ENCODE peak calls at places on chromosomes 1 and 21, in nine cellular contexts. T, B, K, R, V, A, X, P and J are unnamed samples.

GRCh38 chr1:34711469-34711868 is 43.4 kb upstream of the GJB5 start:
- DNase-seq in T (no peak), B (no peak), K (no peak), R (no peak), V (no peak), A (no peak), X (no peak), P (no peak), J (no peak)

GRCh38 chr1:247332215-247332900 is 691 bp upstream of the ZNF496 start:
- DNase-seq in T (peak; percentile 60), B (no peak), K (peak; percentile 32), R (peak; percentile 56), V (peak; percentile 68), A (peak; percentile 47), X (peak; percentile 62), P (peak; percentile 61), J (peak; percentile 76)

GRCh38 chr1:8836228-8836627 is 18.8 kb upstream of the RERE start:
- DNase-seq in T (no peak), B (no peak), K (no peak), R (no peak), V (no peak), A (no peak), X (no peak), P (no peak), J (no peak)

GRCh38 chr1:239951518-239952130 is 140.1 kb upstream of the FMN2 start:
- DNase-seq in T (peak; percentile 22), B (no peak), K (no peak), R (peak; percentile 69), V (peak; percentile 24), A (peak; percentile 52), X (peak; percentile 30), P (peak; percentile 71), J (peak; percentile 59)

GRCh38 chr1:176858421-176858916 is 306.0 kb downstream of the ASTN1 start:
- DNase-seq in T (no peak), B (no peak), K (no peak), R (no peak), V (no peak), A (no peak), X (no peak), P (no peak), J (no peak)

GRCh38 chr1:53291574-53291973 is 36.3 kb downstream of the LRP8 start:
- DNase-seq in T (no peak), B (no peak), K (no peak), R (no peak), V (no peak), A (no peak), X (no peak), P (no peak), J (no peak)

GRCh38 chr1:181043025-181043880 is 9.5 kb downstream of the MR1 start:
- DNase-seq in T (no peak), B (no peak), K (no peak), R (no peak), V (no peak), A (no peak), X (no peak), P (peak; percentile 27), J (no peak)

GRCh38 chr1:8439015-8439702 is 121.2 kb downstream of the SLC45A1 start:
- DNase-seq in T (peak; percentile 82), B (no peak), K (no peak), R (peak; percentile 85), V (peak; percentile 77), A (no peak), X (peak; percentile 86), P (peak; percentile 91), J (peak; percentile 91)

GRCh38 chr1:192538407-192539311 is 36.9 kb upstream of the RGS1 start:
- DNase-seq in T (no peak), B (no peak), K (no peak), R (no peak), V (no peak), A (no peak), X (no peak), P (peak; percentile 39), J (no peak)

GRCh38 chr1:196002906-196003305 is 605.3 kb downstream of the KCNT2 start:
- DNase-seq in T (no peak), B (no peak), K (no peak), R (no peak), V (no peak), A (no peak), X (no peak), P (no peak), J (no peak)

GRCh38 chr1:5975133-5975880 is 16.9 kb downstream of the NPHP4 start:
- DNase-seq in T (peak; percentile 54), B (peak; percentile 27), K (no peak), R (peak; percentile 74), V (no peak), A (no peak), X (no peak), P (peak; percentile 76), J (no peak)

GRCh38 chr1:29305943-29306342 is 69.6 kb downstream of the PTPRU start:
- DNase-seq in T (no peak), B (no peak), K (no peak), R (no peak), V (no peak), A (no peak), X (no peak), P (peak; percentile 13), J (no peak)

GRCh38 chr1:109884242-109884891 is 26.3 kb upstream of the CSF1 start:
- DNase-seq in T (no peak), B (no peak), K (no peak), R (no peak), V (no peak), A (no peak), X (no peak), P (no peak), J (no peak)
- H3K27ac ChIP-seq in T (peak overlapping the region; percentile 77), B (no peak overlapping the region), K (no peak overlapping the region), R (peak overlapping the region; percentile 91), V (no peak overlapping the region), A (no peak overlapping the region), X (no peak overlapping the region), P (no peak overlapping the region), J (no peak overlapping the region)

DNA sequence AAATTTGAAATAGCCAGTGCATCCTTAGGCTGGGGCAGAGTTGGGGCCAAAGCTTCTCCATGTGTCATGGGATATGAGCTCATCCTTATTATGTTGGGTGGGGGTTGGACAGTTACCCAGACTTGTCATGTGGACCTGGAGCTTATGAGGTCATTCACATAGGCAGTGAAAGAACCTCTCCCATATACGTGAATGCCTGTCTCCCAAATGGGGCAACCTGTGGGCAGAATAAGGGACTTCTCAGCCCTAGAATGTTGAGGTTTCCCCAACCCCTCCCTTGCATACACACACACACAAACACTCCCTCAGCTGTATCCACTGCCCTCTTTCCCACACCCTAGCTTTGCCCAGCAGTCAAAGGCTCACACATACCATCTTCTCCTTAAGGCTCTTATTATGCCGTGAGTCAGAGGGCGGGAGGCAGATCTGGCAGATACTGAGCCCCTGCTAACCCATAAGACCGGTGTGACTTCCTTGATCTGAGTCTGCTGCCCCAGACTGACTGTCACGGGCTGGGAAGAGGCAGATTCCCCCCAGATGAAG is 2.3 kb upstream of the IVL start:
- DNase-seq in T (no peak), B (peak; percentile 84), K (no peak), R (no peak), V (no peak), A (no peak), X (no peak), P (no peak), J (no peak)
- H3K27ac ChIP-seq in T (no peak overlapping the region), B (peak overlapping the region; percentile 84), K (no peak overlapping the region), R (no peak overlapping the region), V (no peak overlapping the region), A (no peak overlapping the region), X (no peak overlapping the region), P (no peak overlapping the region), J (no peak overlapping the region)

DNA sequence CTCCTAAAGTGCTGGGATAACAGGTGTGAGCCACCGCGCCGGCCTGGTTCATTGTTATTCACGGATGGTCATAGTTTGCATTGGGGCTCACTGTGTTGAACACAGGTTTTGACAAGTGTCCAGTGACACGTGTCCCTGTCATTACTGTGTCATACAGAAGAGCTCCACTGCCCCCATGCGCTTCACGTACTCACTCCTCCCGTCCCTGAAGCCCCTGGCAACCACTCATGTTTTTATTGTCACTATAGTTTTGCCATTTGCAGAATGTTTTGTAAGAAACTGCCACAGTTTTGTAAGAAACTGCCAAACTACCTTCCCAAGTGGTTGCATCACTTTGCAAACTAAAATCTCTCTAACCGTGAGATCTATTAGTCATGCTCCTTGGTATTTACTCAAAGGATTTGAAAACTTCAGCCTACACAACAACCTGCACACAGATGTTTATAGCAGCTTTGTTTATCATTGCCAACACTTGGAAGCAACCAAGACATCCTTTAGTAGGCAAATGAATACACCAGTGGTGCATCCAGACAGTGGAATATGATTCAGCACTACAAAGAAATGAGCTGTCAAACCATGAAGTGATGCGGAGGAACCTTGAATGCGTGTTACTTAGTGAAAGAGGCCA is 163.2 kb upstream of the COL6A1 start:
- DNase-seq in T (no peak), B (no peak), K (no peak), R (no peak), V (no peak), A (no peak), X (no peak), P (peak; percentile 75), J (no peak)
- H3K27ac ChIP-seq in T (no peak overlapping the region), B (peak overlapping the region; percentile 12), K (no peak overlapping the region), R (no peak overlapping the region), V (no peak overlapping the region), A (no peak overlapping the region), X (no peak overlapping the region), P (no peak overlapping the region), J (no peak overlapping the region)

GRCh38 chr1:27120849-27121248 is 34.1 kb downstream of the SLC9A1 start:
- DNase-seq in T (no peak), B (no peak), K (no peak), R (no peak), V (no peak), A (no peak), X (no peak), P (no peak), J (no peak)

GRCh38 chr1:27116210-27116609 is 38.7 kb downstream of the SLC9A1 start:
- DNase-seq in T (peak; percentile 40), B (no peak), K (no peak), R (no peak), V (no peak), A (no peak), X (no peak), P (peak; percentile 56), J (peak; percentile 57)

GRCh38 chr1:27119270-27119618 is 35.7 kb downstream of the SLC9A1 start:
- DNase-seq in T (no peak), B (no peak), K (no peak), R (no peak), V (no peak), A (no peak), X (no peak), P (peak; percentile 88), J (no peak)

GRCh38 chr1:27116697-27117096 is 38.2 kb downstream of the SLC9A1 start:
- DNase-seq in T (no peak), B (no peak), K (no peak), R (no peak), V (no peak), A (no peak), X (no peak), P (peak; percentile 59), J (no peak)

DNA sequence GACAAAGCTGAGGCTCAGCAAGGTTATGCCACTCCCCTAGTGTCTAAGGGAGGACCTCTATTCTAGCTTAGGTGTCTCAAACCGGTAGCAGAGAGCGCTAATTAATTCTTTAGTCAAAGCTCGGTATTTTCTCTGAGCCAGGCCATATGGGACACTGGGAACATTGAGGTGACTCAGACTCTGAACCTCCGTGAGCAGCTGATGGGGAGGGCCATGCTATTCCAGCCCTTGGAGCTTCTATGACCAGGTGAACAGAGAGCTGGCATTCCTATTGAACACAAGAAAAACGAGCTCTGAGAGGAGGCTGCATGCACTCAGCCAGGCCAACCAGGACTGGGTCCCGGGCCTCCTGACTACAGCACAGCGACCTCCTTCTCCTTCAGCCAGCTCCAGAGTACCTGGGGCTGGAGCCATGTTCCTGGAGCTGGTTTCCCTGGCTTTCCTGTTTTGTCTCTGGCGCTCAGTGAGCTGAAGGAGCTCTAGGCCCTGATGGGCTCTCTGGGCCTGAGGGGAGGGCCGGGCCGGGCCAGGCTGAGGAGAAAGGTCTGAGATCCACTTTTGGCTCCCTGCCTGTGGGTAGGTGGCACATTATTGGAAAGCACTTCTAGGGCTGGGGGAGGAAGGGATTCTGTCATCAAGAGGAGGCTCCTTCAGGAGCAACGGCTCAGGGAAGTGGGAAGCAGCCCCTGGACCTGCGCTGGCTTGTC is 37.0 kb downstream of the SLC9A1 start:
- DNase-seq in T (no peak), B (no peak), K (no peak), R (no peak), V (no peak), A (no peak), X (no peak), P (no peak), J (no peak)
- H3K27ac ChIP-seq in T (peak overlapping the region; percentile 84), B (peak overlapping the region; percentile 34), K (no peak overlapping the region), R (no peak overlapping the region), V (peak overlapping the region; percentile 46), A (no peak overlapping the region), X (peak overlapping the region; percentile 55), P (peak overlapping the region; percentile 57), J (no peak overlapping the region)